ENCODE peak calls at places on chromosomes 1 and 21, in seven cellular contexts. Y is NB4, L is adrenal gland, T is GM12891, U is K562, A is A549, X is right lobe of liver. Z is an unnamed sample.

GRCh38 chr1:60589916-60590315 is 492.4 kb upstream of the NFIA start:
- DNase-seq in Y (no peak), L (peak; percentile 21), T (no peak), U (no peak), A (no peak), X (no peak), Z (no peak)

GRCh38 chr21:25925064-25925463 is 190.3 kb downstream of the GABPA start:
- DNase-seq in Y (no peak), L (no peak), T (no peak), U (no peak), A (no peak), X (no peak), Z (no peak)

GRCh38 chr1:46202975-46203737 is at the start of gene LURAP1:
- DNase-seq in Y (no peak), L (peak; percentile 56), T (peak; percentile 55), U (peak; percentile 81), A (no peak), X (no peak), Z (peak; percentile 62)

GRCh38 chr1:24100945-24101737 is 10.8 kb downstream of the MYOM3 start:
- DNase-seq in Y (no peak), L (no peak), T (no peak), U (no peak), A (no peak), X (no peak), Z (no peak)

GRCh38 chr1:114758251-114758832 is 558 bp upstream of the CSDE1 start:
- DNase-seq in Y (peak; percentile 27), L (no peak), T (no peak), U (peak; percentile 16), A (no peak), X (no peak), Z (peak; percentile 5)

GRCh38 chr1:55926906-55927471 is 652.4 kb downstream of the PLPP3 start:
- DNase-seq in Y (no peak), L (no peak), T (no peak), U (no peak), A (no peak), X (no peak), Z (no peak)

GRCh38 chr1:41356752-41357151 is 4.5 kb upstream of the FOXO6 start:
- DNase-seq in Y (no peak), L (no peak), T (no peak), U (no peak), A (no peak), X (peak; percentile 2), Z (no peak)

GRCh38 chr21:45293214-45293725 is 5.6 kb upstream of the POFUT2 start:
- DNase-seq in Y (no peak), L (peak; percentile 59), T (no peak), U (no peak), A (no peak), X (no peak), Z (no peak)

GRCh38 chr1:154420172-154420571 is 15.0 kb downstream of the IL6R start:
- DNase-seq in Y (peak; percentile 67), L (peak; percentile 96), T (peak; percentile 54), U (no peak), A (peak; percentile 86), X (peak; percentile 86), Z (peak; percentile 75)

GRCh38 chr1:111507411-111508201 is 4.2 kb upstream of the ADORA3 start:
- DNase-seq in Y (peak; percentile 98), L (peak; percentile 81), T (peak; percentile 41), U (peak; percentile 87), A (no peak), X (peak; percentile 76), Z (peak; percentile 52)

GRCh38 chr1:177206831-177207230 is 36.1 kb downstream of the BRINP2 start:
- DNase-seq in Y (no peak), L (no peak), T (no peak), U (no peak), A (no peak), X (no peak), Z (no peak)

DNA sequence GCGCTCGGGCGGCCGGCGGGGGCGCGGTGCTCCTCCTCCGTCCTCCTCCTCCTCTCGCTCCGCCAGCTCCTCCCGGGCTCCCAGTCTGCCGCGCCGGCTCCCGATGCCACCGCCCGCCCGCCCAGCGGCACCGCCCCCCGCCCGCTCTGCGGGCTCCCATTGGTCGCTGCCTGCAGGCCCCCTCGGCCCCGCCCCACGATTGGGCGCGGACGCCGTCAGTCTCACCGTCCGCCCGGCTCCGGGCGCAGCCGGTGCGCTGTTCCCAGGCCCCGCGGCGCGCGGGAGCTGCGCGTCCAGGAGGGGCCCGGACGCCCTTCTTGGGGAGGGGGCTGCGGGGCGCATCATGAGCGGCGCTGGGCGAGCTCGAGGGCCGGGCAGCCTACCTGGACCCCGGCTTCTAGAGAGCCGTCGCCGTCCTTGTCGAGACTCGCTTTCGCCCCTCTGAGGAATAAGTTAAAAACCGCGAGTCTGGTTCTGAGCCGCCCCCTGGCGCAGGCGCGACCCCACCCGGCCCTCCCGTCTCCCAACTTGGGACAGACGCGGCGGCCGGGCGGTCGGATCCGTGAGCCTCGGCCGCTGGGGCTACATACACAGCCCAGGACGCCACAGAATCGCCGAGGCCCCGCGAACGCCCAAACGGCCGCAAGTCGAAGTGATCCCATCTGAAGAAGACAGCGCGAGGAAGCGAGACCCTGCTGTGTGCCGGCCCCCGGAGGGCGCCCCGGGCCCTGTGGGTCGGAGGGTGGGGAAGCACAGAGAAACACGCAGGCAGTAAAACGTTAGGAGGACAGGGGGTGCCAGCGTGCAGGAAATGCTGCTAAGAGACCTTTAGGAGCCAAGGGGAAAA is at the start of gene SIPA1L2:
- DNase-seq in Y (peak; percentile 89), L (peak; percentile 92), T (peak; percentile 99), U (no peak), A (peak; percentile 92), X (peak; percentile 97), Z (peak; percentile 97)
- TF ChIP-seq POLR2A in Y (no peak), L (no peak), T (no peak), U (no peak), A (peak; percentile 49), X (peak; percentile 78), Z (no peak)

DNA sequence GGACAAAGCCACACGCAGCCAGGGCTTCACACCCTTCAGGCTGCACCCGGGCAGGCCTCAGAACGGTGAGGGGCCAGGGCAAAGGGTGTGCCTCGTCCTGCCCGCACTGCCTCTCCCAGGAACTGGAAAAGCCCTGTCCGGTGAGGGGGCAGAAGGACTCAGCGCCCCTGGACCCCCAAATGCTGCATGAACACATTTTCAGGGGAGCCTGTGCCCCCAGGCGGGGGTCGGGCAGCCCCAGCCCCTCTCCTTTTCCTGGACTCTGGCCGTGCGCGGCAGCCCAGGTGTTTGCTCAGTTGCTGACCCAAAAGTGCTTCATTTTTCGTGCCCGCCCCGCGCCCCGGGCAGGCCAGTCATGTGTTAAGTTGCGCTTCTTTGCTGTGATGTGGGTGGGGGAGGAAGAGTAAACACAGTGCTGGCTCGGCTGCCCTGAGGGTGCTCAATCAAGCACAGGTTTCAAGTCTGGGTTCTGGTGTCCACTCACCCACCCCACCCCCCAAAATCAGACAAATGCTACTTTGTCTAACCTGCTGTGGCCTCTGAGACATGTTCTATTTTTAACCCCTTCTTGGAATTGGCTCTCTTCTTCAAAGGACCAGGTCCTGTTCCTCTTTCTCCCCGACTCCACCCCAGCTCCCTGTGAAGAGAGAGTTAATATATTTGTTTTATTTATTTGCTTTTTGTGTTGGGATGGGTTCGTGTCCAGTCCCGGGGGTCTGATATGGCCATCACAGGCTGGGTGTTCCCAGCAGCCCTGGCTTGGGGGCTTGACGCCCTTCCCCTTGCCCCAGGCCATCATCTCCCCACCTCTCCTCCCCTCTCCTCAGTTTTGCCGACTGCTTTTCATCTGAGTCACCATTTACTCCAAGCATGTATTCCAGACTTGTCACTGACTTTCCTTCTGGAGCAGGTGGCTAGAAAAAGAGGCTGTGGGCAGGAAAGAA is 8.1 kb downstream of the PSRC1 start:
- DNase-seq in Y (no peak), L (no peak), T (no peak), U (peak; percentile 79), A (peak; percentile 94), X (peak; percentile 77), Z (peak; percentile 72)
- TF ChIP-seq POLR2A in Y (no peak), L (no peak), T (no peak), U (no peak), A (no peak), X (peak; percentile 73), Z (no peak)

DNA sequence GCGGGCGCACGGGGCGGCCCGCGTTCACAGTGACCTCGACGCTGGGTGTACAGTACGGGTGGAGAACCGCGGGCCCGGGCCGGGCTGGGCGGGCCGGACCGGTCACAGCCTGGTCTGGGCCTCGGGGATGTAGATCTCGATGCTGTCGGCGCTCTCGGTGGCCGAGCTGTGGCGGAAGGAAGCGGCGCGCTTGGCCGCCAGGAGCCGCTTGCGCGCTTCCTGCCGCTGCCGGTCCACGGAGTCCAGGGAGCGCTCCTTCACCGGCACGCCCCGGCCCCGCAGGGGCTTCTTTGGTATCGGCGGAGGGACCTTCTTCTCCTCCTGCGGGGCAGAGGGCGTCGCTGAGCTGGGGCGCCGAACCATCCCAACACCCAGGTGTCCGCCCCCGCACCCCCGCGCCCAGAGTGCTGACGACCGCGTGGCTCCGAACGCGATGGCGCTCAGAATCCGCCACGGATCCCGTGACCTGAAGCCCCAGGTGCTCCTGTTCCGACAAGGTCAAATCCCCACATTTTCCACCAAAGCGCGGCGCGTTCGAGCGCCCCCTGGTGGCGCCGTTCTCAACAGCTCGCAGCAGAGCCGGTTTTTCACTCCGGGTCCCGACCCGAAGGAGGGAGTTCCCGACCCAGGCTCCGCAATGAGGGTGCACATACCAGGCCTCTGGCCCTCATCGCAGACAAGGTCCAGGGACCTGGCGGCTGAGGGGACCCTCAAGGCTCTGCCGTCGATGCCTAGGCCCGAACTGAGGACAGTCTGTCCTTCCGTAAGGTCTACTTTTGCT is 6.6 kb upstream of the SMIM12 start:
- DNase-seq in Y (peak; percentile 78), L (peak; percentile 92), T (peak; percentile 91), U (peak; percentile 92), A (peak; percentile 75), X (peak; percentile 89), Z (peak; percentile 90)
- TF ChIP-seq POLR2A in Y (no peak), L (peak; percentile 27), T (peak; percentile 19), U (peak; percentile 39), A (no peak), X (peak; percentile 43), Z (no peak)

DNA sequence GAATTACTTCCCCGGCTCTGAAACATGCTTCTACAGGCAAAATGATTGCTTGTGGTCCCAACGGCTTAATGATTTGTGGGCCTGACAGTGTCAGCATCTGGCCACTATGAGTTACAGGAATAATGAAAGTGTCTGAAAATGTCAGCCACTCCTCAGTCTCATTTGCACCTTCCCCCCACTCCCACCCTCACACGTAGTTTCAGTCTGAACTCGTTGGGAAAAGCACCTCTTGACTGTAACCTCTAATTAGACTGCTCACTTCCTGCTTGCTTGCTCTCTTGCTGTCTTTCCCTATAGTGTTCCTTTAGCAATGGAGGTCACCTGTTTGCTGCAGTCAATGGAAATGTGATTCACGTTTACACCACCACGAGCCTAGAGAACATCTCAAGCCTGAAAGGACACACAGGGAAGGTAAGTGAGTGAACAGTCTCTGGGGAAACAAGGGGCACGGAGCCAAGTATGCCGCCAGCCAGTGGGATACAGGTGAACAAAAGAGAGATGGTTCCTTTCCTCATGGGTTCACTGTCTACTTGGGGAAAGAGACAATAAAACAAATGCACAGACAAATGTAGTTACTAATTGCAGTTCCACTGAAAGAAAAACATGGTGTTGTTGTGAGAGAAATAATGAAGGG is 27.1 kb downstream of the CFAP57 start:
- DNase-seq in Y (no peak), L (no peak), T (no peak), U (no peak), A (no peak), X (no peak), Z (no peak)
- TF ChIP-seq POLR2A in Y (no peak), L (no peak), T (no peak), U (no peak), A (no peak), X (no peak), Z (no peak)